ENCODE peak calls at places on chromosomes 11 and 22, in five cellular contexts. X is Peyer's patch, C is fibroblast of mammary gland, A is psoas muscle, Z is lung. Y is an unnamed sample.

GRCh38 chr22:38313384-38313955 is 3.8 kb downstream of the CSNK1E start:
- DNase-seq in X (peak; percentile 63), C (peak; percentile 97), A (peak; percentile 78), Z (no peak), Y (peak; percentile 99)

GRCh38 chr22:36238348-36239149 is 778 bp downstream of the APOL2 start:
- DNase-seq in X (no peak), C (no peak), A (peak; percentile 18), Z (no peak), Y (no peak)

GRCh38 chr22:31187627-31188026 is 24.5 kb upstream of the LIMK2 start:
- DNase-seq in X (no peak), C (no peak), A (no peak), Z (no peak), Y (no peak)

GRCh38 chr11:10322830-10323792 is 18.2 kb downstream of the ADM start:
- DNase-seq in X (no peak), C (peak; percentile 94), A (peak; percentile 53), Z (no peak), Y (peak; percentile 93)

GRCh38 chr11:130653838-130654601 is 205.6 kb downstream of the ADAMTS15 start:
- DNase-seq in X (no peak), C (no peak), A (peak; percentile 74), Z (peak; percentile 88), Y (no peak)

GRCh38 chr22:23070418-23071162 is at the start of gene GNAZ:
- DNase-seq in X (no peak), C (no peak), A (peak; percentile 36), Z (no peak), Y (no peak)

GRCh38 chr11:19378814-19379213 is 138.1 kb upstream of the E2F8 start:
- DNase-seq in X (no peak), C (peak; percentile 65), A (peak; percentile 36), Z (no peak), Y (no peak)

GRCh38 chr22:37484115-37485005 is 1.8 kb downstream of the MFNG start:
- DNase-seq in X (peak; percentile 98), C (no peak), A (peak; percentile 69), Z (peak; percentile 72), Y (no peak)

GRCh38 chr11:118834428-118835028 is 43.6 kb upstream of the DDX6 start:
- DNase-seq in X (no peak), C (peak; percentile 12), A (no peak), Z (no peak), Y (peak; percentile 69)

GRCh38 chr22:44583076-44583760 is 85.2 kb upstream of the RTL6 start:
- DNase-seq in X (no peak), C (peak; percentile 17), A (no peak), Z (no peak), Y (no peak)

GRCh38 chr11:14611939-14612338 is 31.7 kb upstream of the PDE3B start:
- DNase-seq in X (no peak), C (no peak), A (no peak), Z (no peak), Y (no peak)

GRCh38 chr11:78168539-78169477 is 19.6 kb downstream of the KCTD21 start:
- DNase-seq in X (no peak), C (peak; percentile 94), A (peak; percentile 87), Z (peak; percentile 43), Y (peak; percentile 49)

GRCh38 chr11:74493816-74494630 is 499 bp upstream of the LIPT2 start:
- DNase-seq in X (no peak), C (peak; percentile 87), A (no peak), Z (no peak), Y (peak; percentile 2)

GRCh38 chr11:95076416-95076815 is 9.7 kb downstream of the SRSF8 start:
- DNase-seq in X (no peak), C (peak; percentile 89), A (no peak), Z (peak; percentile 58), Y (peak; percentile 86)

GRCh38 chr11:74366576-74366975 is 31.7 kb downstream of the PGM2L1 start:
- DNase-seq in X (no peak), C (peak; percentile 4), A (no peak), Z (no peak), Y (peak; percentile 61)

GRCh38 chr11:123505546-123506299 is 75.7 kb downstream of the GRAMD1B start:
- DNase-seq in X (no peak), C (no peak), A (no peak), Z (no peak), Y (no peak)

GRCh38 chr22:29758959-29759358 is 7.8 kb downstream of the ZMAT5 start:
- DNase-seq in X (no peak), C (no peak), A (no peak), Z (no peak), Y (no peak)

GRCh38 chr22:39351689-39352214 is 2.0 kb downstream of the SYNGR1 start:
- DNase-seq in X (peak; percentile 79), C (peak; percentile 10), A (no peak), Z (no peak), Y (no peak)

GRCh38 chr11:118608268-118609214 is 1.1 kb downstream of the PHLDB1 start:
- DNase-seq in X (peak; percentile 76), C (peak; percentile 91), A (peak; percentile 87), Z (no peak), Y (peak; percentile 90)

GRCh38 chr22:28345304-28345703 is 334.3 kb downstream of the TTC28 start:
- DNase-seq in X (no peak), C (peak; percentile 33), A (no peak), Z (no peak), Y (peak; percentile 58)

GRCh38 chr22:36986242-36986821 is 32.9 kb downstream of the TST start:
- DNase-seq in X (no peak), C (peak; percentile 26), A (no peak), Z (no peak), Y (no peak)

GRCh38 chr11:102323542-102324261 is 6.4 kb downstream of the BIRC3 start:
- DNase-seq in X (no peak), C (peak; percentile 72), A (no peak), Z (no peak), Y (peak; percentile 62)

GRCh38 chr11:61690706-61691377 is 10.7 kb downstream of the DAGLA start:
- DNase-seq in X (no peak), C (no peak), A (no peak), Z (no peak), Y (no peak)

GRCh38 chr11:61687420-61687819 is 7.2 kb downstream of the DAGLA start:
- DNase-seq in X (no peak), C (no peak), A (no peak), Z (no peak), Y (no peak)

GRCh38 chr11:61689164-61689496 is 8.9 kb downstream of the DAGLA start:
- DNase-seq in X (no peak), C (no peak), A (no peak), Z (no peak), Y (no peak)

GRCh38 chr11:61686469-61686868 is 6.3 kb downstream of the DAGLA start:
- DNase-seq in X (no peak), C (no peak), A (no peak), Z (no peak), Y (no peak)

GRCh38 chr11:61688368-61689163 is 8.4 kb downstream of the DAGLA start:
- DNase-seq in X (no peak), C (peak; percentile 73), A (peak; percentile 80), Z (peak; percentile 54), Y (peak; percentile 72)
- H3K4me3 ChIP-seq in X (no peak overlapping the region), C (no peak overlapping the region), A (peak overlapping the region; percentile 49), Z (no peak overlapping the region), Y (no peak overlapping the region)

GRCh38 chr11:116605543-116605942 is 167.2 kb downstream of the BUD13 start:
- DNase-seq in X (no peak), C (peak; percentile 6), A (no peak), Z (no peak), Y (peak; percentile 20)
- TF ChIP-seq CTCF in X (peak; percentile 17), C (no peak), A (no peak), Z (no peak), Y (peak; percentile 35)

GRCh38 chr11:73292481-73292880 is 15.6 kb upstream of the ARHGEF17 start:
- DNase-seq in X (no peak), C (peak; percentile 16), A (no peak), Z (no peak), Y (no peak)
- H3K4me3 ChIP-seq in X (no peak overlapping the region), C (no peak overlapping the region), A (no peak overlapping the region), Z (no peak overlapping the region), Y (no peak overlapping the region)

GRCh38 chr11:23112390-23112789 is 252.1 kb upstream of the CCDC179 start:
- DNase-seq in X (no peak), C (no peak), A (no peak), Z (no peak), Y (no peak)

GRCh38 chr11:23113887-23114216 is 253.6 kb upstream of the CCDC179 start:
- DNase-seq in X (no peak), C (no peak), A (no peak), Z (no peak), Y (no peak)

DNA sequence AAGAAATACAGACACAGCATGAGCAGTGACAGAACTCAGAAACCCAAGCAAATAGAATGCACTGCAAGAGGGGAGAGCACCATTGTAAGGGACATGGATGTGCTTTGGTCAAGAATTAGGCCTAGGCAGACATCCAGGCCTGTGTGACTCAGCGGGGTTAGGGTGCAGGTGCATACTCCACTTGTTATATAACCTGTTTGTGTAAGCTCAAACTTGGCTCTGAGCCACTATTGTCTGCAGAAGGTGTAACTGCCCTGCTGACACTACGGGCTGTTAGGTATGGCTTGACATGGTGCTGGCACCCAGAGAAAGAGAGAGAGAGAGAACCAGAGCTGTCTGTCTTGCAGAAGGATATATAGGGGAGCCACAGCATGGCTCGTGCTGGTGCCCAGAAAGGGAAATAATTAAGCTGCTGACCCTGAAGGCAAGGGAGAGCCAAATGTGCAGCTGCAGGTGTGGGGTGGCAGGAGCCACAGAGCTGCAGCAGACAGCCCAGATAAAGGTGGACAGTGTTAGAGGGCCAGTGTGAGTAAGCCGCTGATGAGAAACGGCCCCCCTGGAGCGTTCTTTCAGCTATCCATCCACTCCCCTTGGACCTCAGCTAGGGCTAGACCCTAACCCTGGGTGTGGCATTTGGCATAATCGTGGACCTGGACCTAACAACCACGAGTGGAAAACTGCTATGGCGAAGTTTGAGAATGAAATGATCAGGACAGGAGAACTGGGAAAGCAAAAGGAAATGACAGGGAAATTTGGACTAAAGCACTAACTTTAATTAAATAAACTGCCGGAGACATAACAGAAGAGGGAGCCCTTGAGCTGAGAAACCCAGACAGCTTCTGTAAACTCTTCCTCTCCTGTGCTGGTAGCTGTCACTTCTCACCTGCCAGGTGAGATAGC is 253.0 kb upstream of the CCDC179 start:
- DNase-seq in X (no peak), C (peak; percentile 48), A (no peak), Z (no peak), Y (peak; percentile 37)
- TF ChIP-seq CTCF in X (peak; percentile 65), C (peak; percentile 57), A (peak; percentile 25), Z (peak; percentile 13), Y (peak; percentile 57)

GRCh38 chr11:125904678-125905077 is 370 bp downstream of the DDX25 start:
- DNase-seq in X (no peak), C (no peak), A (no peak), Z (no peak), Y (no peak)
- H3K4me3 ChIP-seq in X (no peak overlapping the region), C (no peak overlapping the region), A (peak overlapping the region; percentile 87), Z (peak overlapping the region; percentile 24), Y (no peak overlapping the region)

DNA sequence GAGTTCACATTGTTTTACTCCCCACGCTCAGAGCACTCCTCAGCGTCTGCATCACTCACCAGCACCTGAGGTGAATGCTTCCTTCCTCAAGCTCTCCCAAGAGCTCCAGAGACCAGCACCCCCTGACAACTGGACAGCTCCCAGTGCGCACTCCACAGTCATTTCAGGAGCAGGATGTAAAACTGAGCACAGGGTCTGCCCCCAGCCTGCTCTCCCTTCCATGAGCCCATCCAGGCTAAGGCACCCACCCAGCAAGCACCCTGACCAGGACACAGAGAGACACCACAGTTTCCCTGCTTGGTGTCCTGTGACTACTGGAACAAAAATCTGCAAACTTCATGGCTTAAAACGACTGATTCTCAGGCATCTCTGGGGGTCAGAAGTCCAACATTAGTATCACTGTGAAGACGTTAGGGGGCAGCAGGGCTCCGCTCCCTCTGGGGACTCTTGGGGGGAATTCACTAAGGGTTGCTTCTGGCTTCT is 3.3 kb downstream of the SCGB1D2 start:
- DNase-seq in X (no peak), C (peak; percentile 25), A (no peak), Z (no peak), Y (peak; percentile 41)
- TF ChIP-seq CTCF in X (peak; percentile 5), C (peak; percentile 19), A (no peak), Z (no peak), Y (peak; percentile 31)

GRCh38 chr11:46387456-46387855 is 4.1 kb downstream of the CHRM4 start:
- DNase-seq in X (no peak), C (no peak), A (no peak), Z (no peak), Y (no peak)
- H3K4me3 ChIP-seq in X (no peak overlapping the region), C (no peak overlapping the region), A (no peak overlapping the region), Z (no peak overlapping the region), Y (no peak overlapping the region)